ENCODE peak calls at places on chromosomes 4 and X, in four cellular contexts. One of them, this sample, is unnamed.
A peak's percentile ranks its signal among the peaks of the same experiment; 100 is the strongest.

GRCh38 chr4:125187621-125188176 is 127.1 kb upstream of the FAT4 start:
- DNase-seq in GM12878: no peak
- DNase-seq in A549: no peak
- DNase-seq in HepG2: no peak
- DNase-seq in this sample: no peak

GRCh38 chrX:133188631-133189030 is 29.5 kb downstream of the TFDP3 start:
- DNase-seq in GM12878: no peak
- DNase-seq in A549: no peak
- DNase-seq in HepG2: no peak
- DNase-seq in this sample: no peak

GRCh38 chrX:53715336-53715924 is 28.9 kb upstream of the HUWE1 start:
- DNase-seq in GM12878: no peak
- DNase-seq in HepG2: no peak
- DNase-seq in A549: no peak
- DNase-seq in this sample: no peak

GRCh38 chr4:156100651-156101050 is 147.0 kb upstream of the CTSO start:
- DNase-seq in A549: no peak
- DNase-seq in HepG2: no peak
- DNase-seq in GM12878: no peak
- DNase-seq in this sample: no peak

GRCh38 chr4:57074753-57075152 is 35.4 kb downstream of the IGFBP7 start:
- DNase-seq in HepG2: no peak
- DNase-seq in A549: no peak
- DNase-seq in GM12878: no peak
- DNase-seq in this sample: peak; percentile 24

GRCh38 chr4:128528793-128529553 is 241.4 kb upstream of the PGRMC2 start:
- DNase-seq in A549: peak; percentile 78
- DNase-seq in HepG2: peak; percentile 58
- DNase-seq in GM12878: no peak
- DNase-seq in this sample: no peak

GRCh38 chr4:26048378-26048882 is 134.4 kb downstream of the SMIM20 start:
- DNase-seq in HepG2: no peak
- DNase-seq in A549: no peak
- DNase-seq in GM12878: no peak
- DNase-seq in this sample: peak; percentile 32

GRCh38 chrX:121479406-121479805 is 432.0 kb downstream of the GLUD2 start:
- DNase-seq in GM12878: no peak
- DNase-seq in A549: no peak
- DNase-seq in HepG2: no peak
- DNase-seq in this sample: no peak

GRCh38 chr4:138200236-138200590 is 41.9 kb downstream of the SLC7A11 start:
- DNase-seq in HepG2: no peak
- DNase-seq in A549: no peak
- DNase-seq in GM12878: no peak
- DNase-seq in this sample: no peak

GRCh38 chrX:25049347-25049746 is 33.6 kb upstream of the ARX start:
- DNase-seq in HepG2: no peak
- DNase-seq in GM12878: no peak
- DNase-seq in A549: no peak
- DNase-seq in this sample: no peak

GRCh38 chr4:8404791-8405515 is 35.6 kb downstream of the ACOX3 start:
- DNase-seq in A549: no peak
- DNase-seq in GM12878: no peak
- DNase-seq in HepG2: no peak
- DNase-seq in this sample: no peak

GRCh38 chr4:6516762-6517161 is 44.3 kb upstream of the PPP2R2C start:
- DNase-seq in GM12878: peak; percentile 17
- DNase-seq in A549: no peak
- DNase-seq in HepG2: no peak
- DNase-seq in this sample: no peak

GRCh38 chr4:15001248-15001824 is 945 bp upstream of the CPEB2 start:
- DNase-seq in GM12878: no peak
- DNase-seq in A549: peak; percentile 18
- DNase-seq in HepG2: peak; percentile 17
- DNase-seq in this sample: peak; percentile 44
- TF ChIP-seq REST in GM12878: no peak
- TF ChIP-seq REST in A549: no peak
- TF ChIP-seq REST in HepG2: no peak
- TF ChIP-seq REST in this sample: peak; percentile 78

GRCh38 chr4:52718123-52718522 is 33.1 kb downstream of the ERVMER34-1 start:
- DNase-seq in GM12878: no peak
- DNase-seq in A549: no peak
- DNase-seq in HepG2: no peak
- DNase-seq in this sample: no peak
- TF ChIP-seq SMC3 in GM12878: no peak
- TF ChIP-seq SMC3 in A549: no peak
- TF ChIP-seq SMC3 in HepG2: no peak
- TF ChIP-seq SMC3 in this sample: no peak

DNA sequence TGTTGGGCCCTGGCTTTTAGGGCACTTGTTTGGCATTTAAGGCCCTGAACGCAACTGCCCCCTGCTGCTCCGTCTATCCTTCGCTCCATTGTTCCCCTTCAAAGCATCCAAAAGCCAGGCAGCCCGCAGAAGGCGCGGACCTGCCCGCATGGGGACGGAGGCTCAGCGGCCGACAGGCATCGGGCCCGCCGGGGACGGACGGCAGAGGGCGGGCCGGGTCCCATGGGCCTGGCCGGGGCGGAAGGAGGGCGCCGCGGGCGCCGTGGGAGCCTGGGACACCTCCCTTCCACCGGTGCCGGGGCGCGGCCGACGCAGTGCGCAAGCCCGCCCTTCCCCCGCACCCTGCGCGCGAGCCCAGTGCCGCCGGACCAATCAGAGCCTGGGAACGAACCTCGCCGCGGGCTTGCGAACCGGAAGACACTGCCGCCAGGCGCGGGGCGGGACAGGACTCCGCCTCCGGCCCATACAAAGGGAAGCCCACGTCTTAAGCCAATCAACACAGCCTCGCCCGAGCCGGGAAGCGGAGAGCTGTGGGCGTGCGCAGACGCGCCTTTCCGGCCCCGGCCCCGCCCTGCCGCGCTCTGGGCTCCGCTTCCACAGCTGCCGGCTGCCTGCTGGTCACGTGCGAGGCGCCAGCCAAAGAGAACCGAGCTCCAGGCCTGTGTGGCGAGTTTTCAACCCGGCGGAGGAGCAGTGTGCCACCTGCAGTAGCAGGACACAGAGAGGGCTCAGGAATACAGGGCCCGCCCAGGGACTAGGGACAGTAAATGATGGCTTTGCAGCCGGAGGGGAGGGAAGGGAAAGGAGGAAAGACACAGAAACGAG is 2.1 kb upstream of the ARHGAP4 start:
- DNase-seq in HepG2: peak; percentile 90
- DNase-seq in A549: peak; percentile 98
- DNase-seq in GM12878: peak; percentile 91
- DNase-seq in this sample: peak; percentile 97
- TF ChIP-seq REST in HepG2: no peak
- TF ChIP-seq REST in A549: no peak
- TF ChIP-seq REST in GM12878: no peak
- TF ChIP-seq REST in this sample: no peak

GRCh38 chr4:71609159-71609558 is 174.7 kb downstream of the GC start:
- DNase-seq in A549: no peak
- DNase-seq in HepG2: no peak
- DNase-seq in GM12878: no peak
- DNase-seq in this sample: no peak

GRCh38 chr4:71608674-71609062 is 175.2 kb downstream of the GC start:
- DNase-seq in HepG2: no peak
- DNase-seq in GM12878: no peak
- DNase-seq in A549: no peak
- DNase-seq in this sample: no peak

GRCh38 chr4:71609651-71610050 is 174.2 kb downstream of the GC start:
- DNase-seq in A549: no peak
- DNase-seq in HepG2: no peak
- DNase-seq in GM12878: no peak
- DNase-seq in this sample: no peak

GRCh38 chr4:71616168-71616811 is 167.6 kb downstream of the GC start:
- DNase-seq in GM12878: no peak
- DNase-seq in HepG2: no peak
- DNase-seq in A549: no peak
- DNase-seq in this sample: no peak

GRCh38 chr4:71614626-71615025 is 169.3 kb downstream of the GC start:
- DNase-seq in GM12878: no peak
- DNase-seq in HepG2: no peak
- DNase-seq in A549: no peak
- DNase-seq in this sample: no peak
- TF ChIP-seq SMC3 in GM12878: no peak
- TF ChIP-seq SMC3 in HepG2: no peak
- TF ChIP-seq SMC3 in A549: no peak
- TF ChIP-seq SMC3 in this sample: no peak

DNA sequence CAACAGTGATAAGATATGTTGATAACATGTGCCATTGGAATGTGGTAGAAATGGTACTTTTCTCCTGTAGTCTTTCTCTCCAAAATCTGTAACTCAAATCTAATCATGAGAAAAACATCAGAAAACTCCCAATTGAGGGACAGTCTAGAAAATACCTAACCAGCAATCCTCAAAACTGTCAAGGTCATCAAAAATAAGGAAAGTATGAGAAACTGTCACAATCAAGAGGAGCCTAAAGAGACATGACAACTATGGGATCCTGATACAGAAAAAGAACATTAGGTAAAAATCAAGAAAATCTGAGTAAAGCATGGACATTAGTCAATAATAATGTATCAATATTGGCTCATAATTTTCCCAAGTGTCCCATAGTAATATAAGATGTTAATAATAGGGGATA is 124.5 kb upstream of the PPP1R2C start:
- DNase-seq in HepG2: no peak
- DNase-seq in GM12878: no peak
- DNase-seq in A549: no peak
- DNase-seq in this sample: no peak
- TF ChIP-seq REST in HepG2: no peak
- TF ChIP-seq REST in GM12878: no peak
- TF ChIP-seq REST in A549: no peak
- TF ChIP-seq REST in this sample: no peak

This sample was measured in SK-N-SH.